ENCODE peak calls at places on chromosomes 2 and 18, in four cellular contexts. V, X, H and T are unnamed samples. For H3K79me2, the result is how much of the 10 kb centered on the place peaks cover.

GRCh38 chr2:57218206-57218605 is 828.4 kb upstream of the VRK2 start:
- DNase-seq in V (no peak), H (no peak), X (no peak), T (no peak)

GRCh38 chr18:61589053-61589723 is 256.0 kb downstream of the CDH20 start:
- DNase-seq in H (no peak), X (no peak), V (no peak), T (no peak)

GRCh38 chr2:98823196-98824166 is 92.5 kb upstream of the MGAT4A start:
- DNase-seq in X (peak), H (no peak), V (no peak), T (no peak)

GRCh38 chr2:101860157-101860556 is 131.6 kb upstream of the IL1R2 start:
- DNase-seq in X (no peak), V (no peak), H (no peak), T (no peak)

GRCh38 chr18:9790261-9790660 is 82.2 kb downstream of the RAB31 start:
- DNase-seq in V (no peak), X (no peak), H (no peak), T (no peak)

GRCh38 chr2:121529439-121530209 is 1.1 kb upstream of the RNU4ATAC start:
- DNase-seq in X (peak), V (peak), H (no peak), T (no peak)

GRCh38 chr18:42045346-42045745 is 90.3 kb downstream of the PIK3C3 start:
- DNase-seq in H (peak), X (no peak), V (no peak), T (no peak)

GRCh38 chr2:20588918-20589871 is 61.7 kb downstream of the HS1BP3 start:
- DNase-seq in X (no peak), V (no peak), H (no peak), T (no peak)

GRCh38 chr2:213317929-213318328 is 33.7 kb downstream of the SPAG16 start:
- DNase-seq in H (no peak), X (no peak), V (peak), T (no peak)

GRCh38 chr2:137467246-137467862 is 496.9 kb upstream of the HNMT start:
- DNase-seq in X (peak), V (peak), H (peak), T (no peak)

GRCh38 chr18:57446322-57446721 is 11.1 kb downstream of the ONECUT2 start:
- DNase-seq in V (peak), X (peak), H (no peak), T (no peak)

GRCh38 chr18:11548940-11549551 is 60.4 kb upstream of the SLC35G4 start:
- DNase-seq in V (no peak), X (no peak), H (no peak), T (no peak)

GRCh38 chr2:44242929-44243328 is 32.4 kb upstream of the SLC3A1 start:
- DNase-seq in H (no peak), X (no peak), V (no peak), T (no peak)

GRCh38 chr18:1104265-1104792 is 199.7 kb downstream of the ADCYAP1 start:
- DNase-seq in V (peak), H (peak), X (no peak), T (no peak)

GRCh38 chr2:240784629-240785423 is 35.2 kb downstream of the KIF1A start:
- DNase-seq in V (no peak), H (no peak), X (no peak), T (no peak)

GRCh38 chr2:45885111-45885685 is 233.7 kb downstream of the PRKCE start:
- DNase-seq in V (no peak), X (no peak), H (no peak), T (no peak)

GRCh38 chr18:49878996-49879585 is 65.8 kb upstream of the ACAA2 start:
- DNase-seq in X (no peak), V (no peak), H (no peak), T (no peak)

GRCh38 chr18:9803698-9804516 is 81.9 kb upstream of the TXNDC2 start:
- DNase-seq in X (peak), V (peak), H (peak), T (no peak)

GRCh38 chr2:150605664-150606063 is 118.2 kb upstream of the RND3 start:
- DNase-seq in H (no peak), X (no peak), V (peak), T (no peak)

GRCh38 chr18:14089781-14090180 is 42.5 kb downstream of the ZNF519 start:
- DNase-seq in X (no peak), H (no peak), V (peak), T (no peak)

GRCh38 chr18:11518788-11519685 is 90.4 kb upstream of the SLC35G4 start:
- DNase-seq in V (peak), X (peak), H (peak), T (peak)

GRCh38 chr2:125070726-125071505 is 1045.8 kb downstream of the CNTNAP5 start:
- DNase-seq in V (no peak), H (no peak), X (no peak), T (no peak)

GRCh38 chr18:58400337-58400885 is 228.5 kb downstream of the ALPK2 start:
- DNase-seq in X (no peak), V (no peak), H (no peak), T (no peak)

GRCh38 chr2:241548451-241548835 is 10.1 kb upstream of the BOK start:
- DNase-seq in H (no peak), V (no peak), X (no peak), T (no peak)

GRCh38 chr2:180696005-180696404 is 284.4 kb upstream of the UBE2E3 start:
- DNase-seq in V (peak), H (no peak), X (no peak), T (no peak)

GRCh38 chr2:188278388-188279092 is 13.1 kb upstream of the GULP1 start:
- DNase-seq in X (peak), H (no peak), V (no peak), T (no peak)

GRCh38 chr2:151007365-151007764 is 254.3 kb downstream of the RBM43 start:
- DNase-seq in X (no peak), V (no peak), H (no peak), T (no peak)

GRCh38 chr2:12675352-12675795 is 41.4 kb upstream of the TRIB2 start:
- DNase-seq in H (peak), V (peak), X (no peak), T (no peak)

GRCh38 chr2:239671916-239672849 is 271.4 kb upstream of the HDAC4 start:
- DNase-seq in X (no peak), H (no peak), V (no peak), T (no peak)

GRCh38 chr2:23925702-23926288 is 1.1 kb downstream of the ATAD2B start:
- DNase-seq in H (peak), V (peak), X (no peak), T (no peak)

GRCh38 chr2:109185801-109186570 is 57.0 kb downstream of the SH3RF3 start:
- DNase-seq in V (no peak), X (no peak), H (peak), T (no peak)

GRCh38 chr2:51918113-51918512 is 886.2 kb upstream of the NRXN1 start:
- DNase-seq in H (no peak), X (no peak), V (peak), T (no peak)

GRCh38 chr18:79496237-79496977 is 100.7 kb downstream of the NFATC1 start:
- DNase-seq in X (no peak), H (no peak), V (no peak), T (no peak)

GRCh38 chr2:94869131-94869530 is 2.1 kb upstream of the TEKT4 start:
- DNase-seq in X (no peak), V (no peak), H (no peak), T (no peak)

GRCh38 chr2:129069875-129070594 is 751.4 kb upstream of the HS6ST1 start:
- DNase-seq in V (no peak), H (no peak), X (no peak), T (no peak)

GRCh38 chr2:24544456-24545115 is 53.5 kb downstream of the NCOA1 start:
- DNase-seq in H (no peak), V (no peak), X (no peak), T (no peak)

GRCh38 chr2:182897137-182897536 is 30.7 kb upstream of the FRZB start:
- DNase-seq in X (no peak), H (no peak), V (no peak), T (no peak)

GRCh38 chr2:204172074-204172600 is 235.6 kb downstream of the ICOS start:
- DNase-seq in X (no peak), V (no peak), H (no peak), T (no peak)

GRCh38 chr2:240238201-240238600 is 97.7 kb upstream of the OTOS start:
- DNase-seq in X (no peak), H (no peak), V (no peak), T (no peak)

DNA sequence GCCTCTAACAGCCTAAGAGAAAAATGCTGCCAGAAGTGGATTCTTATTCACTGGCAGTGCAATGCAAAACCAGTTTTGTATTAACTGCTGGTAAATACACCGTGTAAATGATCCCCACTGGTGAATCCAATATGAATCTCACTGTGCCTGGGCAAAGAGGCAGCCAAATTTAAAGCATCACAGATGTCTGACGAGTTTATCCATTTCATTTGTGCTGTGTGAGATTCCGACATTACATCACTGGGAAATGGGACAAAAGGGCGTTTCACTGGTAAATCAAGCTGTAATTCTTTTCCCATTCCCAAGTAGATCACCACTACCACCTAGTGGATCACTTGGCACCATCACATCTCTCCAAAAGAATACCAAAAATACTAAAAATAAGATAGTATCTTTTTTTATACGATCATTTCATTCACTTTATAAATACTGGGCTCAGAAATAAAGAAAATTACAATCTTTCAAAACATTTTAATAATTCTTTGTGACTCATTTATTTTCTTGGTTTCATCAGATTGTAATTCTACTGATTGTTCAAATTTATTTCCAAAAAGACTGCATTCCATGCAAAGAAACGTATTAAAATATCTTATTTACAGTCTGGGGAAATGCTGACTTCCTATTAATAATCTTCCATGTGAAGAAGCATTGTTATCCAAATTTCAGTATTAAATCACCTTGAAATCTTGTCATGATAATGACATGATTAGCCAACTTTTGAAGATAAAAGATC is 125.6 kb downstream of the GRB14 start:
- DNase-seq in X (peak), V (peak), H (peak), T (no peak)
- TF ChIP-seq CTCF in X (peak), V (peak), H (peak), T (peak)

DNA sequence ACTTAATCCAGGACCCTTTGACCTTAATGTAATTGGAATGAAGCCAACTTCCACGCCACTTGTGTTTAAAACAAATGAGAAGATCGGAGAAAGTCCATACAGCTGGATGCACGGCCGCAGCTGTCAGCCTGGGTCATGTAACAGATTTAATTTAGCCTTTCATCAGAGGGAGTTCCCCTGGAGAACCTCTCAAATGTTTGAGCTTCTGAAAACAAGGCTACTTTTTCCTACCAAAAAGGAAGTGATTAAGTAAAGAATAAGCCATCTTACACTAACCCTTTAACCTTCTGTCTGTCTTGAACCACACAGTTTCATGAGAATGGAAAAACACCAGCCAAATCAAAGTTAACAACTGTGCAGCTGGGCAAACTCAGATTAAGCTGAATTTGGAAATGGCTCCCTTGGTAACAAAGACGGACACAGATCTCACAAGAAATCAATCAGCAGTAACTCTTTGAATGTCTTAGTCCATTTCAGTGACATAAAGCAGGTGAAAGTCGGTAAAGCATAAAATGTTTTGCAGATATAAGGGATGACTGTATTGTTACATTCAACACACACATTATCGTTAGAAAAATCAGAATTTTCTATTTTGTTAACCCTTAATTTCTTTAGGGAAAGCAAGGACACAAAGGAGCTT is 103.5 kb downstream of the DOCK10 start:
- DNase-seq in V (no peak), X (peak), H (peak), T (no peak)
- H3K79me2 ChIP-seq in V (under half), X (under half), H (half or more), T (under half)

GRCh38 chr2:169260246-169260645 is 102.1 kb downstream of the LRP2 start:
- DNase-seq in V (no peak), X (peak), H (no peak), T (no peak)
- TF ChIP-seq CTCF in V (no peak), X (peak), H (no peak), T (no peak)

GRCh38 chr2:10326707-10327594 is 24.2 kb downstream of the HPCAL1 start:
- DNase-seq in V (no peak), X (no peak), H (no peak), T (no peak)

GRCh38 chr2:10326151-10326616 is 23.5 kb downstream of the HPCAL1 start:
- DNase-seq in H (no peak), V (no peak), X (no peak), T (no peak)

GRCh38 chr2:10323535-10323934 is 20.8 kb downstream of the HPCAL1 start:
- DNase-seq in X (no peak), H (no peak), V (no peak), T (no peak)

GRCh38 chr2:10322973-10323372 is 20.3 kb downstream of the HPCAL1 start:
- DNase-seq in X (no peak), V (no peak), H (no peak), T (no peak)

GRCh38 chr2:10325278-10326145 is 22.8 kb downstream of the HPCAL1 start:
- DNase-seq in H (no peak), V (no peak), X (no peak), T (no peak)
- H3K79me2 ChIP-seq in H (half or more), V (half or more), X (under half), T (under half)

GRCh38 chr2:159677654-159678053 is 34.7 kb upstream of the MARCHF7 start:
- DNase-seq in V (peak), X (no peak), H (peak), T (no peak)
- TF ChIP-seq CTCF in V (peak), X (peak), H (peak), T (no peak)